ENCODE peak calls at places on chromosome 1, in eight cellular contexts. One of them, this sample, is unnamed.

GRCh38 chr1:97996880-97997279 is 76.0 kb upstream of the DPYD start:
- DNase-seq in GM04503: no peak
- DNase-seq in stimulated activated CD4-positive, alpha-beta T cell treated with anti-CD3 and anti-CD28 coated beads, Interleukin-2, amount 100 ng/mL, for 24 hours: no peak
- DNase-seq in HCT116: no peak
- DNase-seq in GOT3: no peak
- DNase-seq in right lobe of liver: no peak
- DNase-seq in CD14-positive monocyte: no peak
- DNase-seq in left ventricle myocardium inferior: no peak
- DNase-seq in this sample: no peak

GRCh38 chr1:204623365-204623893 is 62.1 kb downstream of the LRRN2 start:
- DNase-seq in GM04503: no peak
- DNase-seq in stimulated activated CD4-positive, alpha-beta T cell treated with anti-CD3 and anti-CD28 coated beads, Interleukin-2, amount 100 ng/mL, for 24 hours: no peak
- DNase-seq in HCT116: peak; percentile 26
- DNase-seq in GOT3: no peak
- DNase-seq in right lobe of liver: no peak
- DNase-seq in CD14-positive monocyte: no peak
- DNase-seq in left ventricle myocardium inferior: no peak
- DNase-seq in this sample: peak; percentile 76

GRCh38 chr1:164704954-164705353 is 146.0 kb downstream of the PBX1 start:
- DNase-seq in GM04503: no peak
- DNase-seq in stimulated activated CD4-positive, alpha-beta T cell treated with anti-CD3 and anti-CD28 coated beads, Interleukin-2, amount 100 ng/mL, for 24 hours: no peak
- DNase-seq in HCT116: no peak
- DNase-seq in GOT3: no peak
- DNase-seq in right lobe of liver: no peak
- DNase-seq in CD14-positive monocyte: no peak
- DNase-seq in left ventricle myocardium inferior: no peak
- DNase-seq in this sample: peak; percentile 25

GRCh38 chr1:86913399-86913895 is 479 bp downstream of the SELENOF start:
- DNase-seq in GM04503: no peak
- DNase-seq in stimulated activated CD4-positive, alpha-beta T cell treated with anti-CD3 and anti-CD28 coated beads, Interleukin-2, amount 100 ng/mL, for 24 hours: peak; percentile 39
- DNase-seq in HCT116: no peak
- DNase-seq in GOT3: no peak
- DNase-seq in right lobe of liver: no peak
- DNase-seq in CD14-positive monocyte: no peak
- DNase-seq in left ventricle myocardium inferior: no peak
- DNase-seq in this sample: peak; percentile 49

GRCh38 chr1:20164694-20165202 is 21.1 kb upstream of the UBXN10 start:
- DNase-seq in GM04503: no peak
- DNase-seq in stimulated activated CD4-positive, alpha-beta T cell treated with anti-CD3 and anti-CD28 coated beads, Interleukin-2, amount 100 ng/mL, for 24 hours: no peak
- DNase-seq in HCT116: no peak
- DNase-seq in GOT3: no peak
- DNase-seq in right lobe of liver: no peak
- DNase-seq in CD14-positive monocyte: no peak
- DNase-seq in left ventricle myocardium inferior: peak; percentile 52
- DNase-seq in this sample: no peak

GRCh38 chr1:26161408-26162219 is 2.7 kb downstream of the FAM110D start:
- DNase-seq in GM04503: no peak
- DNase-seq in stimulated activated CD4-positive, alpha-beta T cell treated with anti-CD3 and anti-CD28 coated beads, Interleukin-2, amount 100 ng/mL, for 24 hours: peak; percentile 48
- DNase-seq in HCT116: no peak
- DNase-seq in GOT3: no peak
- DNase-seq in right lobe of liver: peak; percentile 64
- DNase-seq in CD14-positive monocyte: no peak
- DNase-seq in left ventricle myocardium inferior: peak; percentile 74
- DNase-seq in this sample: peak; percentile 25

GRCh38 chr1:115949156-115949555 is 27.2 kb upstream of the SLC22A15 start:
- DNase-seq in GM04503: no peak
- DNase-seq in stimulated activated CD4-positive, alpha-beta T cell treated with anti-CD3 and anti-CD28 coated beads, Interleukin-2, amount 100 ng/mL, for 24 hours: no peak
- DNase-seq in HCT116: no peak
- DNase-seq in GOT3: no peak
- DNase-seq in right lobe of liver: no peak
- DNase-seq in CD14-positive monocyte: no peak
- DNase-seq in left ventricle myocardium inferior: no peak
- DNase-seq in this sample: peak; percentile 51

GRCh38 chr1:176888471-176889032 is 276.0 kb downstream of the ASTN1 start:
- DNase-seq in GM04503: no peak
- DNase-seq in stimulated activated CD4-positive, alpha-beta T cell treated with anti-CD3 and anti-CD28 coated beads, Interleukin-2, amount 100 ng/mL, for 24 hours: no peak
- DNase-seq in HCT116: no peak
- DNase-seq in GOT3: no peak
- DNase-seq in right lobe of liver: no peak
- DNase-seq in CD14-positive monocyte: no peak
- DNase-seq in left ventricle myocardium inferior: no peak
- DNase-seq in this sample: no peak

GRCh38 chr1:85607913-85608250 is 27.3 kb downstream of the CCN1 start:
- DNase-seq in GM04503: no peak
- DNase-seq in stimulated activated CD4-positive, alpha-beta T cell treated with anti-CD3 and anti-CD28 coated beads, Interleukin-2, amount 100 ng/mL, for 24 hours: no peak
- DNase-seq in HCT116: no peak
- DNase-seq in GOT3: no peak
- DNase-seq in right lobe of liver: no peak
- DNase-seq in CD14-positive monocyte: no peak
- DNase-seq in left ventricle myocardium inferior: no peak
- DNase-seq in this sample: peak; percentile 17

GRCh38 chr1:4107291-4107690 is 207.2 kb upstream of the C1orf174 start:
- DNase-seq in GM04503: no peak
- DNase-seq in stimulated activated CD4-positive, alpha-beta T cell treated with anti-CD3 and anti-CD28 coated beads, Interleukin-2, amount 100 ng/mL, for 24 hours: no peak
- DNase-seq in HCT116: no peak
- DNase-seq in GOT3: no peak
- DNase-seq in right lobe of liver: no peak
- DNase-seq in CD14-positive monocyte: peak; percentile 10
- DNase-seq in left ventricle myocardium inferior: no peak
- DNase-seq in this sample: no peak

GRCh38 chr1:921011-921837 is 2.5 kb upstream of the SAMD11 start:
- DNase-seq in GM04503: no peak
- DNase-seq in stimulated activated CD4-positive, alpha-beta T cell treated with anti-CD3 and anti-CD28 coated beads, Interleukin-2, amount 100 ng/mL, for 24 hours: no peak
- DNase-seq in HCT116: peak; percentile 59
- DNase-seq in GOT3: no peak
- DNase-seq in right lobe of liver: no peak
- DNase-seq in CD14-positive monocyte: no peak
- DNase-seq in left ventricle myocardium inferior: peak; percentile 70
- DNase-seq in this sample: peak; percentile 68

GRCh38 chr1:240965581-240966091 is 353.7 kb upstream of the GREM2 start:
- DNase-seq in GM04503: no peak
- DNase-seq in stimulated activated CD4-positive, alpha-beta T cell treated with anti-CD3 and anti-CD28 coated beads, Interleukin-2, amount 100 ng/mL, for 24 hours: no peak
- DNase-seq in HCT116: no peak
- DNase-seq in GOT3: no peak
- DNase-seq in right lobe of liver: no peak
- DNase-seq in CD14-positive monocyte: no peak
- DNase-seq in left ventricle myocardium inferior: no peak
- DNase-seq in this sample: no peak

GRCh38 chr1:229874150-229874549 is 192.9 kb upstream of the GALNT2 start:
- DNase-seq in GM04503: no peak
- DNase-seq in stimulated activated CD4-positive, alpha-beta T cell treated with anti-CD3 and anti-CD28 coated beads, Interleukin-2, amount 100 ng/mL, for 24 hours: no peak
- DNase-seq in HCT116: no peak
- DNase-seq in GOT3: no peak
- DNase-seq in right lobe of liver: no peak
- DNase-seq in CD14-positive monocyte: no peak
- DNase-seq in left ventricle myocardium inferior: no peak
- DNase-seq in this sample: peak; percentile 62

GRCh38 chr1:30450818-30451233 is 272.6 kb downstream of the MATN1 start:
- DNase-seq in GM04503: no peak
- DNase-seq in stimulated activated CD4-positive, alpha-beta T cell treated with anti-CD3 and anti-CD28 coated beads, Interleukin-2, amount 100 ng/mL, for 24 hours: no peak
- DNase-seq in HCT116: no peak
- DNase-seq in GOT3: no peak
- DNase-seq in right lobe of liver: no peak
- DNase-seq in CD14-positive monocyte: no peak
- DNase-seq in left ventricle myocardium inferior: no peak
- DNase-seq in this sample: no peak

GRCh38 chr1:61812916-61813315 is 70.6 kb downstream of the PATJ start:
- DNase-seq in GM04503: no peak
- DNase-seq in stimulated activated CD4-positive, alpha-beta T cell treated with anti-CD3 and anti-CD28 coated beads, Interleukin-2, amount 100 ng/mL, for 24 hours: no peak
- DNase-seq in HCT116: no peak
- DNase-seq in GOT3: no peak
- DNase-seq in right lobe of liver: no peak
- DNase-seq in CD14-positive monocyte: no peak
- DNase-seq in left ventricle myocardium inferior: no peak
- DNase-seq in this sample: no peak